ENCODE peak calls at places on chromosomes 3 and 15, in nine cellular contexts. One of them, this sample, is unnamed.

GRCh38 chr3:159626598-159626997 is 362.0 kb upstream of the IL12A start:
- DNase-seq in fibroblast of lung: no peak
- DNase-seq in cardiac muscle cell: no peak
- DNase-seq in endothelial cell: no peak
- DNase-seq in HL-60: no peak
- DNase-seq in B cell: no peak
- DNase-seq in pancreas: no peak
- DNase-seq in K562: no peak
- DNase-seq in bronchial epithelial cell: no peak
- DNase-seq in this sample: no peak

GRCh38 chr15:34039506-34040123 is 611 bp upstream of the AVEN start:
- DNase-seq in K562: no peak
- DNase-seq in B cell: peak; percentile 48
- DNase-seq in pancreas: no peak
- DNase-seq in bronchial epithelial cell: peak; percentile 45
- DNase-seq in endothelial cell: no peak
- DNase-seq in cardiac muscle cell: peak; percentile 16
- DNase-seq in fibroblast of lung: peak; percentile 49
- DNase-seq in HL-60: no peak
- DNase-seq in this sample: no peak

GRCh38 chr3:101725192-101725889 is 927 bp downstream of the CEP97 start:
- DNase-seq in bronchial epithelial cell: no peak
- DNase-seq in B cell: peak; percentile 45
- DNase-seq in endothelial cell: peak; percentile 20
- DNase-seq in K562: peak; percentile 12
- DNase-seq in HL-60: no peak
- DNase-seq in pancreas: peak; percentile 23
- DNase-seq in fibroblast of lung: peak; percentile 36
- DNase-seq in cardiac muscle cell: peak; percentile 50
- DNase-seq in this sample: peak; percentile 32

GRCh38 chr15:70385052-70385451 is 287.3 kb upstream of the TLE3 start:
- DNase-seq in pancreas: no peak
- DNase-seq in B cell: no peak
- DNase-seq in HL-60: no peak
- DNase-seq in bronchial epithelial cell: no peak
- DNase-seq in endothelial cell: no peak
- DNase-seq in cardiac muscle cell: no peak
- DNase-seq in fibroblast of lung: no peak
- DNase-seq in K562: no peak
- DNase-seq in this sample: no peak

GRCh38 chr15:48604567-48604966 is 40.9 kb downstream of the FBN1 start:
- DNase-seq in HL-60: no peak
- DNase-seq in cardiac muscle cell: no peak
- DNase-seq in B cell: no peak
- DNase-seq in K562: no peak
- DNase-seq in pancreas: no peak
- DNase-seq in bronchial epithelial cell: no peak
- DNase-seq in fibroblast of lung: no peak
- DNase-seq in endothelial cell: no peak
- DNase-seq in this sample: no peak

GRCh38 chr15:35170216-35170615 is 85.1 kb upstream of the NANOGP8 start:
- DNase-seq in endothelial cell: no peak
- DNase-seq in HL-60: no peak
- DNase-seq in bronchial epithelial cell: no peak
- DNase-seq in B cell: no peak
- DNase-seq in cardiac muscle cell: no peak
- DNase-seq in fibroblast of lung: peak; percentile 62
- DNase-seq in pancreas: no peak
- DNase-seq in K562: no peak
- DNase-seq in this sample: no peak

GRCh38 chr15:38691951-38692788 is 127.6 kb upstream of the RASGRP1 start:
- DNase-seq in pancreas: no peak
- DNase-seq in HL-60: no peak
- DNase-seq in B cell: no peak
- DNase-seq in bronchial epithelial cell: no peak
- DNase-seq in cardiac muscle cell: no peak
- DNase-seq in endothelial cell: no peak
- DNase-seq in fibroblast of lung: no peak
- DNase-seq in K562: no peak
- DNase-seq in this sample: no peak

GRCh38 chr15:77002954-77003912 is 8.3 kb downstream of the PSTPIP1 start:
- DNase-seq in HL-60: peak; percentile 78
- DNase-seq in cardiac muscle cell: no peak
- DNase-seq in pancreas: peak; percentile 72
- DNase-seq in fibroblast of lung: no peak
- DNase-seq in endothelial cell: no peak
- DNase-seq in bronchial epithelial cell: no peak
- DNase-seq in B cell: peak; percentile 83
- DNase-seq in K562: no peak
- DNase-seq in this sample: no peak

GRCh38 chr3:101781166-101781565 is 2.2 kb downstream of the NXPE3 start:
- DNase-seq in bronchial epithelial cell: no peak
- DNase-seq in fibroblast of lung: no peak
- DNase-seq in endothelial cell: no peak
- DNase-seq in K562: no peak
- DNase-seq in cardiac muscle cell: no peak
- DNase-seq in B cell: no peak
- DNase-seq in HL-60: no peak
- DNase-seq in pancreas: no peak
- DNase-seq in this sample: no peak

GRCh38 chr3:177367783-177368182 is 170.5 kb upstream of the TBL1XR1 start:
- DNase-seq in B cell: no peak
- DNase-seq in HL-60: no peak
- DNase-seq in endothelial cell: no peak
- DNase-seq in bronchial epithelial cell: no peak
- DNase-seq in fibroblast of lung: no peak
- DNase-seq in K562: no peak
- DNase-seq in cardiac muscle cell: no peak
- DNase-seq in pancreas: no peak
- DNase-seq in this sample: no peak

GRCh38 chr15:94253742-94254141 is 22.4 kb downstream of the MCTP2 start:
- DNase-seq in HL-60: no peak
- DNase-seq in pancreas: no peak
- DNase-seq in K562: no peak
- DNase-seq in fibroblast of lung: no peak
- DNase-seq in endothelial cell: no peak
- DNase-seq in B cell: no peak
- DNase-seq in cardiac muscle cell: no peak
- DNase-seq in bronchial epithelial cell: no peak
- DNase-seq in this sample: no peak

GRCh38 chr3:99659032-99659431 is 20.6 kb downstream of the COL8A1 start:
- DNase-seq in K562: no peak
- DNase-seq in fibroblast of lung: peak; percentile 100
- DNase-seq in cardiac muscle cell: no peak
- DNase-seq in HL-60: no peak
- DNase-seq in endothelial cell: no peak
- DNase-seq in bronchial epithelial cell: peak; percentile 99
- DNase-seq in pancreas: peak; percentile 17
- DNase-seq in B cell: no peak
- DNase-seq in this sample: no peak

GRCh38 chr15:33440911-33441310 is 130.1 kb downstream of the RYR3 start:
- DNase-seq in HL-60: no peak
- DNase-seq in endothelial cell: no peak
- DNase-seq in B cell: no peak
- DNase-seq in fibroblast of lung: no peak
- DNase-seq in pancreas: no peak
- DNase-seq in cardiac muscle cell: no peak
- DNase-seq in bronchial epithelial cell: no peak
- DNase-seq in K562: no peak
- DNase-seq in this sample: no peak

GRCh38 chr15:40310001-40310959 is 2.5 kb upstream of the PLCB2 start:
- DNase-seq in endothelial cell: peak; percentile 84
- DNase-seq in B cell: peak; percentile 62
- DNase-seq in K562: peak; percentile 80
- DNase-seq in HL-60: peak; percentile 68
- DNase-seq in fibroblast of lung: no peak
- DNase-seq in bronchial epithelial cell: no peak
- DNase-seq in pancreas: no peak
- DNase-seq in cardiac muscle cell: peak; percentile 82
- DNase-seq in this sample: peak; percentile 77

GRCh38 chr3:33749546-33750215 is 31.6 kb upstream of the CLASP2 start:
- DNase-seq in pancreas: no peak
- DNase-seq in endothelial cell: no peak
- DNase-seq in HL-60: peak; percentile 42
- DNase-seq in K562: no peak
- DNase-seq in B cell: no peak
- DNase-seq in bronchial epithelial cell: peak; percentile 98
- DNase-seq in cardiac muscle cell: no peak
- DNase-seq in fibroblast of lung: peak; percentile 9
- DNase-seq in this sample: no peak

GRCh38 chr3:96813820-96814580 is 394 bp upstream of the EPHA6 start:
- DNase-seq in cardiac muscle cell: peak; percentile 64
- DNase-seq in fibroblast of lung: peak; percentile 58
- DNase-seq in HL-60: no peak
- DNase-seq in endothelial cell: peak; percentile 73
- DNase-seq in K562: no peak
- DNase-seq in bronchial epithelial cell: peak; percentile 24
- DNase-seq in B cell: no peak
- DNase-seq in pancreas: peak; percentile 60
- DNase-seq in this sample: peak; percentile 75

GRCh38 chr3:96814581-96815567 is at the start of gene EPHA6:
- DNase-seq in B cell: no peak
- DNase-seq in HL-60: no peak
- DNase-seq in endothelial cell: peak; percentile 35
- DNase-seq in cardiac muscle cell: peak; percentile 15
- DNase-seq in K562: no peak
- DNase-seq in pancreas: no peak
- DNase-seq in bronchial epithelial cell: no peak
- DNase-seq in fibroblast of lung: peak; percentile 3
- DNase-seq in this sample: peak; percentile 55

GRCh38 chr3:96813134-96813819 is 1.1 kb upstream of the EPHA6 start:
- DNase-seq in endothelial cell: peak; percentile 93
- DNase-seq in K562: no peak
- DNase-seq in pancreas: peak; percentile 79
- DNase-seq in HL-60: peak; percentile 2
- DNase-seq in bronchial epithelial cell: peak; percentile 48
- DNase-seq in B cell: no peak
- DNase-seq in cardiac muscle cell: peak; percentile 87
- DNase-seq in fibroblast of lung: peak; percentile 62
- DNase-seq in this sample: peak; percentile 91
- TF ChIP-seq CTCF in endothelial cell: peak; percentile 31
- TF ChIP-seq CTCF in K562: no peak
- TF ChIP-seq CTCF in pancreas: no peak
- TF ChIP-seq CTCF in HL-60: peak; percentile 21
- TF ChIP-seq CTCF in bronchial epithelial cell: peak; percentile 73
- TF ChIP-seq CTCF in B cell: no peak
- TF ChIP-seq CTCF in cardiac muscle cell: peak; percentile 66
- TF ChIP-seq CTCF in fibroblast of lung: peak; percentile 53
- TF ChIP-seq CTCF in this sample: peak; percentile 37

GRCh38 chr3:6392123-6392522 is 468.8 kb upstream of the GRM7 start:
- DNase-seq in B cell: no peak
- DNase-seq in fibroblast of lung: no peak
- DNase-seq in bronchial epithelial cell: no peak
- DNase-seq in HL-60: no peak
- DNase-seq in pancreas: no peak
- DNase-seq in K562: no peak
- DNase-seq in cardiac muscle cell: peak; percentile 5
- DNase-seq in endothelial cell: no peak
- DNase-seq in this sample: no peak
- TF ChIP-seq CTCF in B cell: no peak
- TF ChIP-seq CTCF in fibroblast of lung: no peak
- TF ChIP-seq CTCF in bronchial epithelial cell: no peak
- TF ChIP-seq CTCF in HL-60: no peak
- TF ChIP-seq CTCF in pancreas: no peak
- TF ChIP-seq CTCF in K562: peak; percentile 15
- TF ChIP-seq CTCF in cardiac muscle cell: no peak
- TF ChIP-seq CTCF in endothelial cell: no peak
- TF ChIP-seq CTCF in this sample: no peak

DNA sequence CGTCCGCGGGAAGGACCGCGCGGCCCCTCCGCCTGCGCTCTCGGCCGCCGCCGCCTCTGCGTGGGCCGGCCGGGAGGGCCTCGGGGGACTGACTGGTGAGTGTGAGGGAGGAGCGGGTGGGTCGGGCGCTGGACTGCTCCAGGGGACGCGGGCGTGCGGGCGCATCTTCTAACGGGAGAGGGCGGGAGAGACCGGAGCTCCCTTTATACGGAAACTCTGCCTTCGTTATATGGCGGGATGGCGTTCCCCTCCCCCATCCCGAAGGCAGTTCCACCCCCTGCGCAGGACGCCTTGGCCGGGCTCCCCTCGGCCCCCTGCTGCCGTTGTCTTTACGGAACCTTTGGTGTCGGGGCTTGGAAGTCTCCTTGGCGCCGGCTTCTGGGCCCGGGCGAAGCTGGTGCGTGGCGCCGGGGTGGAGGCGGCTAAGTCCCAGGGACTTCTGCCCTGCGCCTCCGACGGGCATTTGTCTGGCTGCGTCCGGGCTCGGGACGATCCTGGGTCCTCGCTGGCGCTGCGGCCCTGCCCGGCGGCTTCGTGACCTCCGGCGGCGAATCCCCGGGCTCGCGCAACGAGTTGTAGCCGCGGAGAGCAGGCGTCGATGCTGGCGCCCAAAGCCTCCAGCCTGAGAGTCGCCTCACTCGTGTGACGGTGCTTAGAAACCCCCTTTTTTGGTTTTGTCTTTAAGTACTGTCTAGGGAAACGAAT is 518 bp downstream of the ZNF639 start:
- DNase-seq in pancreas: peak; percentile 67
- DNase-seq in B cell: peak; percentile 66
- DNase-seq in K562: no peak
- DNase-seq in fibroblast of lung: peak; percentile 69
- DNase-seq in endothelial cell: peak; percentile 65
- DNase-seq in bronchial epithelial cell: peak; percentile 41
- DNase-seq in cardiac muscle cell: peak; percentile 75
- DNase-seq in HL-60: no peak
- DNase-seq in this sample: peak; percentile 86
- TF ChIP-seq CTCF in pancreas: no peak
- TF ChIP-seq CTCF in B cell: no peak
- TF ChIP-seq CTCF in K562: no peak
- TF ChIP-seq CTCF in fibroblast of lung: peak; percentile 12
- TF ChIP-seq CTCF in endothelial cell: no peak
- TF ChIP-seq CTCF in bronchial epithelial cell: no peak
- TF ChIP-seq CTCF in cardiac muscle cell: no peak
- TF ChIP-seq CTCF in HL-60: no peak
- TF ChIP-seq CTCF in this sample: no peak

DNA sequence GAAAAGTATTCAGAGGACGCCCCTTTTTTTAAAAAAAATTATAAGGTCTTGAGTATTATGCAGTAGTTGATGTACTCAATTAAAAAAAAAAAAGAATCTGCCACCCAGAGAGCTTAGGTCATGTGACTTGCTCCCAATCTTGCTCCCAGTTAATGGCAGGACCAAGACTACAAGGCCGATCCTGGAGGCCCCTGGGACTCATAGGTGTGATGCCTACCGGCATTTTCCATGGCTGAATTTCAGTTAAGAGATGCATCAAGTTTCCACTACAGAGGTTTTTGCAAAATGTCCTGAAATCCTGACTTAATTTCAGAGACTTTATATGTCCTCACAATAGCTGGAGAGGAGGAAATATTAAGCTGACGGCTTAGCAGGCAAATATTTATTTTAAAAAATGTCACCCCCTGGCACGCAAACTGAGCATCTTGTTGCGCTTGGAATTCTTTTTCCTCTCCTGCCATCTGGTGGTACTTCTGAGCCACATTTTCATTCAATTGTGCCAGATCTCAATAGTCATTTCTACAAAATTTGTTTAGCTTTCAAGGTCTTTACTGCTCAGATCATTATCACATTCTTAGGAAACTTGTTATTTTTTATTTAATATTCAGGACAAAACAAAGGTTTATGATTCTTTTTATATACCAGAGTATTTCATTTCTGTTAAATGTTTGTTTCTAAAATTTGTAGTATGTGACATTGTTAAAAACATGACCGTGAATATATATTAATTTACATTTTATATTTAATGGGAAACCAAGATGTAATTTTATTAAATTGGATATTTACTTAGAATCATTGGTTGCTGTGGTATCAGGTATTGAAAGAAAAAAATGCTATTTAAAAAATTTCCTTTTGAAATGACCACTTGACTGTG is 189.1 kb upstream of the THRB start:
- DNase-seq in pancreas: no peak
- DNase-seq in bronchial epithelial cell: peak; percentile 62
- DNase-seq in cardiac muscle cell: peak; percentile 40
- DNase-seq in endothelial cell: peak; percentile 12
- DNase-seq in HL-60: no peak
- DNase-seq in K562: peak; percentile 27
- DNase-seq in B cell: no peak
- DNase-seq in fibroblast of lung: peak; percentile 56
- DNase-seq in this sample: no peak
- TF ChIP-seq CTCF in pancreas: no peak
- TF ChIP-seq CTCF in bronchial epithelial cell: peak; percentile 50
- TF ChIP-seq CTCF in cardiac muscle cell: peak; percentile 71
- TF ChIP-seq CTCF in endothelial cell: peak; percentile 57
- TF ChIP-seq CTCF in HL-60: peak; percentile 3
- TF ChIP-seq CTCF in K562: peak; percentile 63
- TF ChIP-seq CTCF in B cell: peak; percentile 43
- TF ChIP-seq CTCF in fibroblast of lung: peak; percentile 70
- TF ChIP-seq CTCF in this sample: peak; percentile 31

This sample was measured in glutamatergic neuron.